ENCODE peak calls at places on chromosome 10, in ten cellular contexts. One of them, this sample, is unnamed.
A peak's percentile ranks its signal among the peaks of the same experiment; 100 is the strongest.

GRCh38 chr10:86335831-86336230 is 30.8 kb downstream of the GRID1 start:
- DNase-seq in sciatic nerve: peak; percentile 21
- DNase-seq in lower lobe of right lung: peak; percentile 12
- DNase-seq in activated effector memory CD4-positive, alpha-beta T cell treated with Interleukin-2 at 50 U/mL for 16 hours: no peak
- DNase-seq in effector memory CD8-positive, alpha-beta T cell: no peak
- DNase-seq in CD8-positive, alpha-beta memory T cell: no peak
- DNase-seq in foreskin fibroblast: no peak
- DNase-seq in occipital lobe: no peak
- DNase-seq in H54: no peak
- DNase-seq in fibroblast of mammary gland: no peak
- DNase-seq in this sample: no peak

GRCh38 chr10:119177708-119178370 is 773 bp downstream of the PRDX3 start:
- DNase-seq in sciatic nerve: no peak
- DNase-seq in lower lobe of right lung: no peak
- DNase-seq in activated effector memory CD4-positive, alpha-beta T cell treated with Interleukin-2 at 50 U/mL for 16 hours: no peak
- DNase-seq in effector memory CD8-positive, alpha-beta T cell: no peak
- DNase-seq in CD8-positive, alpha-beta memory T cell: no peak
- DNase-seq in foreskin fibroblast: no peak
- DNase-seq in occipital lobe: no peak
- DNase-seq in H54: no peak
- DNase-seq in fibroblast of mammary gland: peak; percentile 43
- DNase-seq in this sample: no peak

GRCh38 chr10:67612577-67613537 is 83.1 kb downstream of the CTNNA3 start:
- DNase-seq in sciatic nerve: no peak
- DNase-seq in lower lobe of right lung: no peak
- DNase-seq in activated effector memory CD4-positive, alpha-beta T cell treated with Interleukin-2 at 50 U/mL for 16 hours: peak; percentile 47
- DNase-seq in effector memory CD8-positive, alpha-beta T cell: peak; percentile 38
- DNase-seq in CD8-positive, alpha-beta memory T cell: peak; percentile 14
- DNase-seq in foreskin fibroblast: peak; percentile 34
- DNase-seq in occipital lobe: no peak
- DNase-seq in H54: peak; percentile 26
- DNase-seq in fibroblast of mammary gland: peak; percentile 30
- DNase-seq in this sample: no peak

GRCh38 chr10:7563368-7563767 is 103.4 kb downstream of the ITIH5 start:
- DNase-seq in sciatic nerve: no peak
- DNase-seq in lower lobe of right lung: no peak
- DNase-seq in activated effector memory CD4-positive, alpha-beta T cell treated with Interleukin-2 at 50 U/mL for 16 hours: no peak
- DNase-seq in effector memory CD8-positive, alpha-beta T cell: no peak
- DNase-seq in CD8-positive, alpha-beta memory T cell: no peak
- DNase-seq in foreskin fibroblast: no peak
- DNase-seq in occipital lobe: no peak
- DNase-seq in H54: no peak
- DNase-seq in fibroblast of mammary gland: peak; percentile 63
- DNase-seq in this sample: no peak

GRCh38 chr10:74293686-74294365 is 142.8 kb downstream of the ADK start:
- DNase-seq in sciatic nerve: no peak
- DNase-seq in lower lobe of right lung: no peak
- DNase-seq in activated effector memory CD4-positive, alpha-beta T cell treated with Interleukin-2 at 50 U/mL for 16 hours: no peak
- DNase-seq in effector memory CD8-positive, alpha-beta T cell: no peak
- DNase-seq in CD8-positive, alpha-beta memory T cell: no peak
- DNase-seq in foreskin fibroblast: peak; percentile 71
- DNase-seq in occipital lobe: no peak
- DNase-seq in H54: no peak
- DNase-seq in fibroblast of mammary gland: peak; percentile 82
- DNase-seq in this sample: no peak

GRCh38 chr10:16905304-16905703 is 88.1 kb upstream of the RSU1 start:
- DNase-seq in sciatic nerve: no peak
- DNase-seq in lower lobe of right lung: no peak
- DNase-seq in activated effector memory CD4-positive, alpha-beta T cell treated with Interleukin-2 at 50 U/mL for 16 hours: no peak
- DNase-seq in effector memory CD8-positive, alpha-beta T cell: no peak
- DNase-seq in CD8-positive, alpha-beta memory T cell: no peak
- DNase-seq in foreskin fibroblast: peak; percentile 88
- DNase-seq in occipital lobe: no peak
- DNase-seq in H54: no peak
- DNase-seq in fibroblast of mammary gland: peak; percentile 98
- DNase-seq in this sample: no peak

GRCh38 chr10:132538790-132539421 is 1.3 kb downstream of the INPP5A start:
- DNase-seq in sciatic nerve: peak; percentile 58
- DNase-seq in lower lobe of right lung: peak; percentile 41
- DNase-seq in activated effector memory CD4-positive, alpha-beta T cell treated with Interleukin-2 at 50 U/mL for 16 hours: no peak
- DNase-seq in effector memory CD8-positive, alpha-beta T cell: no peak
- DNase-seq in CD8-positive, alpha-beta memory T cell: no peak
- DNase-seq in foreskin fibroblast: peak; percentile 12
- DNase-seq in occipital lobe: no peak
- DNase-seq in H54: no peak
- DNase-seq in fibroblast of mammary gland: no peak
- DNase-seq in this sample: no peak

GRCh38 chr10:101351017-101351416 is 2.9 kb upstream of the BTRC start:
- DNase-seq in sciatic nerve: no peak
- DNase-seq in lower lobe of right lung: no peak
- DNase-seq in activated effector memory CD4-positive, alpha-beta T cell treated with Interleukin-2 at 50 U/mL for 16 hours: no peak
- DNase-seq in effector memory CD8-positive, alpha-beta T cell: no peak
- DNase-seq in CD8-positive, alpha-beta memory T cell: no peak
- DNase-seq in foreskin fibroblast: no peak
- DNase-seq in occipital lobe: no peak
- DNase-seq in H54: no peak
- DNase-seq in fibroblast of mammary gland: no peak
- DNase-seq in this sample: no peak

GRCh38 chr10:62643612-62644587 is 160.6 kb upstream of the ADO start:
- DNase-seq in sciatic nerve: no peak
- DNase-seq in lower lobe of right lung: no peak
- DNase-seq in activated effector memory CD4-positive, alpha-beta T cell treated with Interleukin-2 at 50 U/mL for 16 hours: no peak
- DNase-seq in effector memory CD8-positive, alpha-beta T cell: no peak
- DNase-seq in CD8-positive, alpha-beta memory T cell: no peak
- DNase-seq in foreskin fibroblast: no peak
- DNase-seq in occipital lobe: no peak
- DNase-seq in H54: no peak
- DNase-seq in fibroblast of mammary gland: no peak
- DNase-seq in this sample: no peak

GRCh38 chr10:84517455-84518046 is 189.2 kb downstream of the CCSER2 start:
- DNase-seq in sciatic nerve: no peak
- DNase-seq in lower lobe of right lung: no peak
- DNase-seq in activated effector memory CD4-positive, alpha-beta T cell treated with Interleukin-2 at 50 U/mL for 16 hours: no peak
- DNase-seq in effector memory CD8-positive, alpha-beta T cell: no peak
- DNase-seq in CD8-positive, alpha-beta memory T cell: no peak
- DNase-seq in foreskin fibroblast: no peak
- DNase-seq in occipital lobe: no peak
- DNase-seq in H54: no peak
- DNase-seq in fibroblast of mammary gland: no peak
- DNase-seq in this sample: no peak

GRCh38 chr10:113961261-113961938 is 82.3 kb upstream of the ADRB1 start:
- DNase-seq in sciatic nerve: no peak
- DNase-seq in lower lobe of right lung: no peak
- DNase-seq in activated effector memory CD4-positive, alpha-beta T cell treated with Interleukin-2 at 50 U/mL for 16 hours: peak; percentile 56
- DNase-seq in effector memory CD8-positive, alpha-beta T cell: peak; percentile 70
- DNase-seq in CD8-positive, alpha-beta memory T cell: peak; percentile 54
- DNase-seq in foreskin fibroblast: no peak
- DNase-seq in occipital lobe: no peak
- DNase-seq in H54: no peak
- DNase-seq in fibroblast of mammary gland: no peak
- DNase-seq in this sample: peak; percentile 40

GRCh38 chr10:98088186-98088971 is 46.1 kb upstream of the R3HCC1L start:
- DNase-seq in sciatic nerve: no peak
- DNase-seq in lower lobe of right lung: no peak
- DNase-seq in activated effector memory CD4-positive, alpha-beta T cell treated with Interleukin-2 at 50 U/mL for 16 hours: no peak
- DNase-seq in effector memory CD8-positive, alpha-beta T cell: no peak
- DNase-seq in CD8-positive, alpha-beta memory T cell: no peak
- DNase-seq in foreskin fibroblast: no peak
- DNase-seq in occipital lobe: no peak
- DNase-seq in H54: no peak
- DNase-seq in fibroblast of mammary gland: peak; percentile 35
- DNase-seq in this sample: no peak

GRCh38 chr10:21427804-21428481 is 97.5 kb downstream of the SKIDA1 start:
- DNase-seq in sciatic nerve: no peak
- DNase-seq in lower lobe of right lung: no peak
- DNase-seq in activated effector memory CD4-positive, alpha-beta T cell treated with Interleukin-2 at 50 U/mL for 16 hours: no peak
- DNase-seq in effector memory CD8-positive, alpha-beta T cell: no peak
- DNase-seq in CD8-positive, alpha-beta memory T cell: no peak
- DNase-seq in foreskin fibroblast: peak; percentile 42
- DNase-seq in occipital lobe: no peak
- DNase-seq in H54: no peak
- DNase-seq in fibroblast of mammary gland: peak; percentile 65
- DNase-seq in this sample: no peak

GRCh38 chr10:133453516-133454203 is at the start of gene SCART1:
- DNase-seq in sciatic nerve: no peak
- DNase-seq in lower lobe of right lung: no peak
- DNase-seq in activated effector memory CD4-positive, alpha-beta T cell treated with Interleukin-2 at 50 U/mL for 16 hours: no peak
- DNase-seq in effector memory CD8-positive, alpha-beta T cell: peak; percentile 62
- DNase-seq in CD8-positive, alpha-beta memory T cell: no peak
- DNase-seq in foreskin fibroblast: no peak
- DNase-seq in occipital lobe: no peak
- DNase-seq in H54: no peak
- DNase-seq in fibroblast of mammary gland: no peak
- DNase-seq in this sample: no peak

GRCh38 chr10:71568896-71569492 is 150.6 kb downstream of the C10orf105 start:
- DNase-seq in sciatic nerve: no peak
- DNase-seq in lower lobe of right lung: no peak
- DNase-seq in activated effector memory CD4-positive, alpha-beta T cell treated with Interleukin-2 at 50 U/mL for 16 hours: no peak
- DNase-seq in effector memory CD8-positive, alpha-beta T cell: no peak
- DNase-seq in CD8-positive, alpha-beta memory T cell: no peak
- DNase-seq in foreskin fibroblast: no peak
- DNase-seq in occipital lobe: no peak
- DNase-seq in H54: no peak
- DNase-seq in fibroblast of mammary gland: no peak
- DNase-seq in this sample: no peak

GRCh38 chr10:19250542-19250941 is 201.9 kb downstream of the MALRD1 start:
- DNase-seq in sciatic nerve: no peak
- DNase-seq in lower lobe of right lung: no peak
- DNase-seq in activated effector memory CD4-positive, alpha-beta T cell treated with Interleukin-2 at 50 U/mL for 16 hours: no peak
- DNase-seq in effector memory CD8-positive, alpha-beta T cell: no peak
- DNase-seq in CD8-positive, alpha-beta memory T cell: no peak
- DNase-seq in foreskin fibroblast: peak; percentile 1
- DNase-seq in occipital lobe: no peak
- DNase-seq in H54: no peak
- DNase-seq in fibroblast of mammary gland: peak; percentile 2
- DNase-seq in this sample: no peak

GRCh38 chr10:109987828-109988227 is 20.0 kb upstream of the ADD3 start:
- DNase-seq in sciatic nerve: no peak
- DNase-seq in lower lobe of right lung: no peak
- DNase-seq in activated effector memory CD4-positive, alpha-beta T cell treated with Interleukin-2 at 50 U/mL for 16 hours: no peak
- DNase-seq in effector memory CD8-positive, alpha-beta T cell: no peak
- DNase-seq in CD8-positive, alpha-beta memory T cell: no peak
- DNase-seq in foreskin fibroblast: no peak
- DNase-seq in occipital lobe: no peak
- DNase-seq in H54: no peak
- DNase-seq in fibroblast of mammary gland: no peak
- DNase-seq in this sample: no peak

GRCh38 chr10:33126742-33127141 is 168.7 kb upstream of the ITGB1 start:
- DNase-seq in sciatic nerve: no peak
- DNase-seq in lower lobe of right lung: no peak
- DNase-seq in activated effector memory CD4-positive, alpha-beta T cell treated with Interleukin-2 at 50 U/mL for 16 hours: no peak
- DNase-seq in effector memory CD8-positive, alpha-beta T cell: no peak
- DNase-seq in CD8-positive, alpha-beta memory T cell: no peak
- DNase-seq in foreskin fibroblast: no peak
- DNase-seq in occipital lobe: no peak
- DNase-seq in H54: no peak
- DNase-seq in fibroblast of mammary gland: no peak
- DNase-seq in this sample: no peak

GRCh38 chr10:98030991-98031431 is 590 bp upstream of the CRTAC1 start:
- DNase-seq in sciatic nerve: no peak
- DNase-seq in lower lobe of right lung: no peak
- DNase-seq in activated effector memory CD4-positive, alpha-beta T cell treated with Interleukin-2 at 50 U/mL for 16 hours: no peak
- DNase-seq in effector memory CD8-positive, alpha-beta T cell: no peak
- DNase-seq in CD8-positive, alpha-beta memory T cell: no peak
- DNase-seq in foreskin fibroblast: peak; percentile 24
- DNase-seq in occipital lobe: no peak
- DNase-seq in H54: no peak
- DNase-seq in fibroblast of mammary gland: no peak
- DNase-seq in this sample: no peak

GRCh38 chr10:3778708-3779108 is 6.3 kb downstream of the KLF6 start:
- DNase-seq in sciatic nerve: no peak
- DNase-seq in lower lobe of right lung: no peak
- DNase-seq in activated effector memory CD4-positive, alpha-beta T cell treated with Interleukin-2 at 50 U/mL for 16 hours: no peak
- DNase-seq in effector memory CD8-positive, alpha-beta T cell: no peak
- DNase-seq in CD8-positive, alpha-beta memory T cell: no peak
- DNase-seq in foreskin fibroblast: no peak
- DNase-seq in occipital lobe: no peak
- DNase-seq in H54: no peak
- DNase-seq in fibroblast of mammary gland: peak; percentile 36
- DNase-seq in this sample: no peak

GRCh38 chr10:86968271-86968993 is at the start of gene ADIRF:
- DNase-seq in sciatic nerve: peak; percentile 84
- DNase-seq in lower lobe of right lung: peak; percentile 81
- DNase-seq in activated effector memory CD4-positive, alpha-beta T cell treated with Interleukin-2 at 50 U/mL for 16 hours: no peak
- DNase-seq in effector memory CD8-positive, alpha-beta T cell: no peak
- DNase-seq in CD8-positive, alpha-beta memory T cell: no peak
- DNase-seq in foreskin fibroblast: peak; percentile 78
- DNase-seq in occipital lobe: no peak
- DNase-seq in H54: no peak
- DNase-seq in fibroblast of mammary gland: peak; percentile 28
- DNase-seq in this sample: no peak

GRCh38 chr10:73406863-73407262 is 7.0 kb downstream of the ANXA7 start:
- DNase-seq in sciatic nerve: no peak
- DNase-seq in lower lobe of right lung: no peak
- DNase-seq in activated effector memory CD4-positive, alpha-beta T cell treated with Interleukin-2 at 50 U/mL for 16 hours: no peak
- DNase-seq in effector memory CD8-positive, alpha-beta T cell: no peak
- DNase-seq in CD8-positive, alpha-beta memory T cell: no peak
- DNase-seq in foreskin fibroblast: no peak
- DNase-seq in occipital lobe: no peak
- DNase-seq in H54: no peak
- DNase-seq in fibroblast of mammary gland: no peak
- DNase-seq in this sample: no peak

This sample was measured in GDM1.